ENCODE peak calls at places on chromosomes 6 and 20, in five cellular contexts. One of them, this sample, is unnamed.

GRCh38 chr6:159758031-159759001 is 3.5 kb upstream of the ACAT2 start:
- DNase-seq in adrenal gland: no peak
- DNase-seq in left ventricle myocardium inferior: no peak
- DNase-seq in glutamatergic neuron: no peak
- DNase-seq in GM12865: no peak
- DNase-seq in this sample: no peak

GRCh38 chr6:165774903-165775608 is 112.0 kb upstream of the PDE10A start:
- DNase-seq in adrenal gland: no peak
- DNase-seq in left ventricle myocardium inferior: peak
- DNase-seq in glutamatergic neuron: no peak
- DNase-seq in GM12865: peak
- DNase-seq in this sample: no peak

GRCh38 chr6:41367700-41368099 is 32.3 kb downstream of the NCR2 start:
- DNase-seq in adrenal gland: peak
- DNase-seq in left ventricle myocardium inferior: peak
- DNase-seq in glutamatergic neuron: peak
- DNase-seq in GM12865: no peak
- DNase-seq in this sample: peak

GRCh38 chr20:542777-543368 is 717 bp downstream of the CSNK2A1 start:
- DNase-seq in adrenal gland: peak
- DNase-seq in left ventricle myocardium inferior: no peak
- DNase-seq in glutamatergic neuron: no peak
- DNase-seq in GM12865: peak
- DNase-seq in this sample: no peak

GRCh38 chr6:77763124-77763523 is 110.3 kb downstream of the MEI4 start:
- DNase-seq in adrenal gland: no peak
- DNase-seq in left ventricle myocardium inferior: no peak
- DNase-seq in glutamatergic neuron: no peak
- DNase-seq in GM12865: no peak
- DNase-seq in this sample: no peak

GRCh38 chr20:3797592-3798404 is 1.7 kb downstream of the CDC25B start:
- DNase-seq in adrenal gland: peak
- DNase-seq in left ventricle myocardium inferior: no peak
- DNase-seq in glutamatergic neuron: no peak
- DNase-seq in GM12865: peak
- DNase-seq in this sample: no peak

GRCh38 chr6:163249651-163250101 is 164.8 kb upstream of the QKI start:
- DNase-seq in adrenal gland: no peak
- DNase-seq in left ventricle myocardium inferior: no peak
- DNase-seq in glutamatergic neuron: no peak
- DNase-seq in GM12865: no peak
- DNase-seq in this sample: no peak

GRCh38 chr20:51667002-51667408 is 101.2 kb downstream of the ATP9A start:
- DNase-seq in adrenal gland: no peak
- DNase-seq in left ventricle myocardium inferior: no peak
- DNase-seq in glutamatergic neuron: no peak
- DNase-seq in GM12865: no peak
- DNase-seq in this sample: no peak

GRCh38 chr6:17173071-17173470 is 71.2 kb downstream of the STMND1 start:
- DNase-seq in adrenal gland: no peak
- DNase-seq in left ventricle myocardium inferior: no peak
- DNase-seq in glutamatergic neuron: no peak
- DNase-seq in GM12865: no peak
- DNase-seq in this sample: no peak

GRCh38 chr20:2252419-2253060 is 43.3 kb upstream of the TGM3 start:
- DNase-seq in adrenal gland: no peak
- DNase-seq in left ventricle myocardium inferior: no peak
- DNase-seq in glutamatergic neuron: no peak
- DNase-seq in GM12865: no peak
- DNase-seq in this sample: no peak

GRCh38 chr6:56151825-56152224 is 95.6 kb downstream of the COL21A1 start:
- DNase-seq in adrenal gland: no peak
- DNase-seq in left ventricle myocardium inferior: no peak
- DNase-seq in glutamatergic neuron: no peak
- DNase-seq in GM12865: no peak
- DNase-seq in this sample: no peak

GRCh38 chr20:50172347-50173013 is 18.1 kb upstream of the CEBPB start:
- DNase-seq in adrenal gland: peak
- DNase-seq in left ventricle myocardium inferior: peak
- DNase-seq in glutamatergic neuron: peak
- DNase-seq in GM12865: no peak
- DNase-seq in this sample: peak

GRCh38 chr20:51801220-51801991 is 915 bp downstream of the SALL4 start:
- DNase-seq in adrenal gland: no peak
- DNase-seq in left ventricle myocardium inferior: no peak
- DNase-seq in glutamatergic neuron: peak
- DNase-seq in GM12865: no peak
- DNase-seq in this sample: peak

GRCh38 chr6:29680904-29681303 is at the start of gene ZFP57:
- DNase-seq in adrenal gland: no peak
- DNase-seq in left ventricle myocardium inferior: no peak
- DNase-seq in glutamatergic neuron: no peak
- DNase-seq in GM12865: no peak
- DNase-seq in this sample: no peak

GRCh38 chr20:63553933-63554290 is at the start of gene FNDC11:
- DNase-seq in adrenal gland: peak
- DNase-seq in left ventricle myocardium inferior: no peak
- DNase-seq in glutamatergic neuron: peak
- DNase-seq in GM12865: peak
- DNase-seq in this sample: peak

GRCh38 chr20:53883098-53883762 is 187.2 kb downstream of the BCAS1 start:
- DNase-seq in adrenal gland: no peak
- DNase-seq in left ventricle myocardium inferior: no peak
- DNase-seq in glutamatergic neuron: no peak
- DNase-seq in GM12865: no peak
- DNase-seq in this sample: no peak

GRCh38 chr6:101853686-101854085 is 460.2 kb downstream of the GRIK2 start:
- DNase-seq in adrenal gland: no peak
- DNase-seq in left ventricle myocardium inferior: no peak
- DNase-seq in glutamatergic neuron: no peak
- DNase-seq in GM12865: no peak
- DNase-seq in this sample: no peak

GRCh38 chr20:14997791-14998190 is 660.4 kb upstream of the FLRT3 start:
- DNase-seq in adrenal gland: no peak
- DNase-seq in left ventricle myocardium inferior: no peak
- DNase-seq in glutamatergic neuron: no peak
- DNase-seq in GM12865: no peak
- DNase-seq in this sample: no peak

GRCh38 chr20:24994470-24995368 is 2.2 kb upstream of the APMAP start:
- DNase-seq in adrenal gland: peak
- DNase-seq in left ventricle myocardium inferior: peak
- DNase-seq in glutamatergic neuron: peak
- DNase-seq in GM12865: peak
- DNase-seq in this sample: peak

GRCh38 chr20:24994186-24994465 is 1.6 kb upstream of the APMAP start:
- DNase-seq in adrenal gland: no peak
- DNase-seq in left ventricle myocardium inferior: no peak
- DNase-seq in glutamatergic neuron: no peak
- DNase-seq in GM12865: no peak
- DNase-seq in this sample: no peak

GRCh38 chr20:24992420-24993205 is at the start of gene APMAP:
- DNase-seq in adrenal gland: peak
- DNase-seq in left ventricle myocardium inferior: peak
- DNase-seq in glutamatergic neuron: peak
- DNase-seq in GM12865: peak
- DNase-seq in this sample: peak

GRCh38 chr20:24991897-24992419 is 593 bp downstream of the APMAP start:
- DNase-seq in adrenal gland: peak
- DNase-seq in left ventricle myocardium inferior: no peak
- DNase-seq in glutamatergic neuron: peak
- DNase-seq in GM12865: no peak
- DNase-seq in this sample: no peak

DNA sequence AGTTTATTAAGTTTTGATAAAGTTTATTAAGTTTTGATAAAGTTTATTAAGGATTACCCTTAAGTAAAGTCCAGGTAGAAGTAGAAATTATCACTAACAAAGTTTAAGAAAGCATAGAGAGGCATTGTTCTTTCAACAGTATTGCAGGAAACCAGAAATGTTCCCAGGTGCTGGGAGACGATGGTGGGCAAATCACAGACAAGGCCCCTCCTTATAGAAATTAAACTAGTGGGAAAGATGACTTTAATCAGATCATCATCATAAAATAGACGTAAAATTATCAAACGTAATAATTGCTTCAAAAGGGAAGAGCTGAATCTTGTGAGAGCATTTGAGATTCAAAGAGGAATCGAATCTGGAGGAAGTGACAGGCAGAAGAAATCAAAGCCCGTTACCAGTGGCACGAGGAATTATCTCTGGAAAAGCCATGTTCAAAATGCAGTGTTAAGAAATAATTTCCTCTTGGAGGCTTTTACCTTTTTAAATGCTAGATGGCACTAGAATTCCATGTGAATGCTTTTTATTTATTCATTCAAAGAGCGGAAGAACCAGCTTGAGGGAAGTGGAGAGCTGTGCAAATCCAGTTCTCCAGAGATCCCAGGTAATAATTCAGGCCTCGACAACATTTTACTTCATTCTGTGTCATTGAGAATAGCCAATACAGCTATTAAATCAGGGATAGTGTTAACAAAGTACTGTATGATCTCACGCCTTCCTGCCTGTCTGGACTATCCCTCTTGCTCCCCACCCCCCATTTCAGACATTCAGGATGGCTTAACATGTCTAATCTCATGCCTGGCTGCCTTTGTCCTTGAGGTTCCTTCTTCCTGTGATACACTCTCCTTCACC is 1.0 kb upstream of the APMAP start:
- DNase-seq in adrenal gland: peak
- DNase-seq in left ventricle myocardium inferior: no peak
- DNase-seq in glutamatergic neuron: no peak
- DNase-seq in GM12865: no peak
- DNase-seq in this sample: no peak
- TF ChIP-seq CTCF in adrenal gland: peak
- TF ChIP-seq CTCF in left ventricle myocardium inferior: peak
- TF ChIP-seq CTCF in glutamatergic neuron: no peak
- TF ChIP-seq CTCF in GM12865: peak
- TF ChIP-seq CTCF in this sample: no peak

GRCh38 chr6:10404107-10404798 is 10.6 kb downstream of the TFAP2A start:
- DNase-seq in adrenal gland: peak
- DNase-seq in left ventricle myocardium inferior: peak
- DNase-seq in glutamatergic neuron: peak
- DNase-seq in GM12865: peak
- DNase-seq in this sample: peak
- TF ChIP-seq CTCF in adrenal gland: peak
- TF ChIP-seq CTCF in left ventricle myocardium inferior: peak
- TF ChIP-seq CTCF in glutamatergic neuron: no peak
- TF ChIP-seq CTCF in GM12865: peak
- TF ChIP-seq CTCF in this sample: peak

GRCh38 chr20:8800089-8800488 is 268.8 kb upstream of the PLCB4 start:
- DNase-seq in adrenal gland: no peak
- DNase-seq in left ventricle myocardium inferior: no peak
- DNase-seq in glutamatergic neuron: no peak
- DNase-seq in GM12865: no peak
- DNase-seq in this sample: no peak
- TF ChIP-seq CTCF in adrenal gland: no peak
- TF ChIP-seq CTCF in left ventricle myocardium inferior: peak
- TF ChIP-seq CTCF in glutamatergic neuron: no peak
- TF ChIP-seq CTCF in GM12865: no peak
- TF ChIP-seq CTCF in this sample: peak

GRCh38 chr20:57262244-57263126 is 4.0 kb downstream of the BMP7 start:
- DNase-seq in adrenal gland: no peak
- DNase-seq in left ventricle myocardium inferior: no peak
- DNase-seq in glutamatergic neuron: no peak
- DNase-seq in GM12865: no peak
- DNase-seq in this sample: no peak

GRCh38 chr20:57263127-57263609 is 3.3 kb downstream of the BMP7 start:
- DNase-seq in adrenal gland: no peak
- DNase-seq in left ventricle myocardium inferior: no peak
- DNase-seq in glutamatergic neuron: no peak
- DNase-seq in GM12865: no peak
- DNase-seq in this sample: no peak

GRCh38 chr20:57264151-57264792 is 2.2 kb downstream of the BMP7 start:
- DNase-seq in adrenal gland: no peak
- DNase-seq in left ventricle myocardium inferior: peak
- DNase-seq in glutamatergic neuron: no peak
- DNase-seq in GM12865: no peak
- DNase-seq in this sample: no peak

GRCh38 chr20:57264908-57265648 is 1.4 kb downstream of the BMP7 start:
- DNase-seq in adrenal gland: no peak
- DNase-seq in left ventricle myocardium inferior: no peak
- DNase-seq in glutamatergic neuron: peak
- DNase-seq in GM12865: no peak
- DNase-seq in this sample: no peak

GRCh38 chr20:57263767-57264150 is 2.7 kb downstream of the BMP7 start:
- DNase-seq in adrenal gland: no peak
- DNase-seq in left ventricle myocardium inferior: no peak
- DNase-seq in glutamatergic neuron: no peak
- DNase-seq in GM12865: no peak
- DNase-seq in this sample: no peak
- TF ChIP-seq CTCF in adrenal gland: no peak
- TF ChIP-seq CTCF in left ventricle myocardium inferior: no peak
- TF ChIP-seq CTCF in glutamatergic neuron: no peak
- TF ChIP-seq CTCF in GM12865: no peak
- TF ChIP-seq CTCF in this sample: peak

GRCh38 chr6:125711013-125711675 is 38.3 kb upstream of the HEY2 start:
- DNase-seq in adrenal gland: no peak
- DNase-seq in left ventricle myocardium inferior: no peak
- DNase-seq in glutamatergic neuron: no peak
- DNase-seq in GM12865: no peak
- DNase-seq in this sample: no peak
- TF ChIP-seq CTCF in adrenal gland: no peak
- TF ChIP-seq CTCF in left ventricle myocardium inferior: no peak
- TF ChIP-seq CTCF in glutamatergic neuron: no peak
- TF ChIP-seq CTCF in GM12865: no peak
- TF ChIP-seq CTCF in this sample: no peak

GRCh38 chr6:803191-803977 is 110.4 kb upstream of the EXOC2 start:
- DNase-seq in adrenal gland: no peak
- DNase-seq in left ventricle myocardium inferior: no peak
- DNase-seq in glutamatergic neuron: no peak
- DNase-seq in GM12865: no peak
- DNase-seq in this sample: no peak
- TF ChIP-seq CTCF in adrenal gland: no peak
- TF ChIP-seq CTCF in left ventricle myocardium inferior: no peak
- TF ChIP-seq CTCF in glutamatergic neuron: no peak
- TF ChIP-seq CTCF in GM12865: no peak
- TF ChIP-seq CTCF in this sample: no peak